ENCODE peak calls at places on chromosome 6, in five cellular contexts. A is mesenchymal stem cell, G is IMR-90, Q is H1, K is H9. Y is an unnamed sample.

GRCh38 chr6:166173292-166173951 is 5.8 kb upstream of the TBXT start:
- DNase-seq in A (no peak), G (no peak), Q (no peak), K (peak; percentile 82), Y (peak; percentile 94)

GRCh38 chr6:154479388-154480143 is 30.9 kb downstream of the CNKSR3 start:
- DNase-seq in A (peak; percentile 77), G (peak; percentile 67), Q (no peak), K (no peak), Y (no peak)

GRCh38 chr6:135182120-135182992 is 1.2 kb downstream of the MYB start:
- DNase-seq in A (peak; percentile 33), G (no peak), Q (peak; percentile 66), K (peak; percentile 42), Y (peak; percentile 24)

GRCh38 chr6:28345201-28345600 is 4.5 kb upstream of the ZKSCAN3 start:
- DNase-seq in A (no peak), G (no peak), Q (no peak), K (no peak), Y (no peak)

GRCh38 chr6:90656325-90656724 is 69.5 kb upstream of the MAP3K7 start:
- DNase-seq in A (no peak), G (no peak), Q (no peak), K (no peak), Y (no peak)

GRCh38 chr6:11080296-11080695 is 13.3 kb upstream of the SMIM13 start:
- DNase-seq in A (no peak), G (no peak), Q (no peak), K (no peak), Y (no peak)

GRCh38 chr6:151617539-151617938 is 123.7 kb downstream of the CCDC170 start:
- DNase-seq in A (no peak), G (no peak), Q (no peak), K (no peak), Y (no peak)

GRCh38 chr6:121917834-121918559 is 481.5 kb upstream of the HSF2 start:
- DNase-seq in A (no peak), G (peak; percentile 24), Q (no peak), K (no peak), Y (no peak)

GRCh38 chr6:150622941-150623874 is 23.5 kb downstream of the PLEKHG1 start:
- DNase-seq in A (no peak), G (no peak), Q (no peak), K (no peak), Y (no peak)

GRCh38 chr6:2450546-2450945 is 205.1 kb upstream of the GMDS start:
- DNase-seq in A (no peak), G (no peak), Q (no peak), K (no peak), Y (no peak)

GRCh38 chr6:111631930-111632460 is 26.3 kb upstream of the TRAF3IP2 start:
- DNase-seq in A (no peak), G (no peak), Q (peak; percentile 58), K (peak; percentile 66), Y (peak; percentile 51)

GRCh38 chr6:5597413-5597812 is 336.1 kb downstream of the FARS2 start:
- DNase-seq in A (no peak), G (no peak), Q (no peak), K (no peak), Y (no peak)

GRCh38 chr6:158926429-158926828 is 73.6 kb downstream of the RSPH3 start:
- DNase-seq in A (peak; percentile 47), G (peak; percentile 91), Q (no peak), K (no peak), Y (no peak)

GRCh38 chr6:2714359-2714895 is 36.3 kb downstream of the MYLK4 start:
- DNase-seq in A (peak; percentile 56), G (peak; percentile 97), Q (no peak), K (no peak), Y (no peak)

GRCh38 chr6:111521497-111522275 is 38.7 kb upstream of the REV3L start:
- DNase-seq in A (no peak), G (peak; percentile 61), Q (no peak), K (no peak), Y (no peak)

GRCh38 chr6:35876902-35877301 is 44.0 kb downstream of the SRPK1 start:
- DNase-seq in A (no peak), G (no peak), Q (no peak), K (no peak), Y (no peak)

GRCh38 chr6:165767228-165767627 is 104.2 kb upstream of the PDE10A start:
- DNase-seq in A (no peak), G (no peak), Q (no peak), K (no peak), Y (no peak)

GRCh38 chr6:1379026-1379809 is 10.2 kb upstream of the FOXF2 start:
- DNase-seq in A (no peak), G (no peak), Q (no peak), K (no peak), Y (no peak)
- H3K18ac ChIP-seq in A (no peak overlapping the region), G (no peak overlapping the region), Q (no peak overlapping the region), K (no peak overlapping the region), Y (no peak overlapping the region)

GRCh38 chr6:134176283-134176975 is 124.0 kb upstream of the SLC2A12 start:
- DNase-seq in A (peak; percentile 65), G (peak; percentile 37), Q (peak; percentile 74), K (peak; percentile 67), Y (peak; percentile 68)
- H3K18ac ChIP-seq in A (peak overlapping the region; percentile 89), G (peak overlapping the region; percentile 59), Q (peak overlapping the region; percentile 81), K (peak overlapping the region; percentile 31), Y (peak overlapping the region; percentile 99)

GRCh38 chr6:167424700-167425099 is 99.8 kb downstream of the TTLL2 start:
- DNase-seq in A (no peak), G (no peak), Q (no peak), K (no peak), Y (no peak)

GRCh38 chr6:167426620-167427019 is 101.7 kb downstream of the TTLL2 start:
- DNase-seq in A (peak; percentile 13), G (no peak), Q (no peak), K (no peak), Y (peak; percentile 22)

GRCh38 chr6:167422934-167423333 is 98.0 kb downstream of the TTLL2 start:
- DNase-seq in A (no peak), G (no peak), Q (no peak), K (peak; percentile 20), Y (no peak)

GRCh38 chr6:167426074-167426473 is 101.2 kb downstream of the TTLL2 start:
- DNase-seq in A (peak; percentile 40), G (no peak), Q (no peak), K (no peak), Y (no peak)

GRCh38 chr6:167424060-167424673 is 99.3 kb downstream of the TTLL2 start:
- DNase-seq in A (no peak), G (no peak), Q (no peak), K (peak; percentile 45), Y (peak; percentile 7)
- H3K18ac ChIP-seq in A (no peak overlapping the region), G (no peak overlapping the region), Q (no peak overlapping the region), K (no peak overlapping the region), Y (no peak overlapping the region)

GRCh38 chr6:63188828-63189227 is 22.4 kb upstream of the FKBP1C start:
- DNase-seq in A (no peak), G (no peak), Q (no peak), K (no peak), Y (no peak)
- H3K18ac ChIP-seq in A (no peak overlapping the region), G (no peak overlapping the region), Q (no peak overlapping the region), K (no peak overlapping the region), Y (no peak overlapping the region)

DNA sequence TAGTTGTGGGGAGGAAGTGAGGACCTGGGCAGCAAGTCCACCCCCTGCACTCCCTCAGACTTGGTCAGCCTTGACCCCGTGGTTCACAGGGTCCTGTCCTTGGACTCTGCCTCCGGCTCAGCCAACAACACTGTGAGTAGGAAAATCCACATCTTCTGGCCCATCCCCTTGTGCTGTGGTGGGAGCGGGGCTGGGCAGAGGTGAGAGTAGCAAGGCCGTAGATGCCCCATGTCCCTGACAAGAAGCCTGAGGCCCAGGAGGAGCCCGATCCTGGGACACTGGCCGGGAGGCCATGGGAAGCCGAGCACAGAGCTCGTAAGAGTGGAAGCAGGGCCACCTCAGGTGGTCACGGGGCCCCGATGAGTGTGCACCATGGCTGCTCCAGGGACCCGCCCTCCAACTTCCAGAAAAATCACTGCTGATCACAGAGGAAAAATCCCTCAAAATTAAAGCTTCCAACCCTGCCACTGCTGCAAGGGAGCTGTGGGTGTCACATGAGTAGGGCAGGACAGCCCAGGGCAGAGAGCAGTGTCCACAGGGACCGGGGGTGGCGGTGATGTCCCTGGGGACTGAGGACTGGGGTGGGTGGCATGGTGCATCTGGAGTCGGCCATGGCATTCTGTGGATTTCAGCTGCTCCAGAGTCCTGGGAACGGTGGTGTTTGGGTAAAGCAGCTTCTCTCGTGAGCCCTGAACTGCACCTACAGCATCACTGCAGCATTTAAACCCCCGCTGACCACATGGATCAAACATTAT is 189.4 kb downstream of the DLL1 start:
- DNase-seq in A (no peak), G (no peak), Q (peak; percentile 38), K (no peak), Y (no peak)
- H3K18ac ChIP-seq in A (no peak overlapping the region), G (no peak overlapping the region), Q (no peak overlapping the region), K (no peak overlapping the region), Y (no peak overlapping the region)

GRCh38 chr6:43294536-43294935 is 3.5 kb upstream of the SLC22A7 start:
- DNase-seq in A (no peak), G (no peak), Q (no peak), K (no peak), Y (no peak)

GRCh38 chr6:43296780-43297494 is 1.1 kb upstream of the SLC22A7 start:
- DNase-seq in A (no peak), G (no peak), Q (no peak), K (no peak), Y (no peak)

GRCh38 chr6:43299338-43300293 is 1.6 kb downstream of the SLC22A7 start:
- DNase-seq in A (no peak), G (no peak), Q (no peak), K (no peak), Y (no peak)

GRCh38 chr6:43298565-43299337 is 691 bp downstream of the SLC22A7 start:
- DNase-seq in A (no peak), G (no peak), Q (no peak), K (no peak), Y (no peak)

GRCh38 chr6:43297644-43298564 is at the start of gene SLC22A7:
- DNase-seq in A (no peak), G (no peak), Q (no peak), K (no peak), Y (no peak)
- H3K18ac ChIP-seq in A (no peak within 1 kb of the TSS), G (no peak within 1 kb of the TSS), Q (no peak within 1 kb of the TSS), K (no peak within 1 kb of the TSS), Y (no peak within 1 kb of the TSS)

GRCh38 chr6:24242924-24243323 is 114.9 kb downstream of the DCDC2 start:
- DNase-seq in A (no peak), G (no peak), Q (no peak), K (no peak), Y (no peak)
- H3K18ac ChIP-seq in A (no peak overlapping the region), G (no peak overlapping the region), Q (no peak overlapping the region), K (no peak overlapping the region), Y (no peak overlapping the region)

GRCh38 chr6:41497994-41498393 is 48.2 kb upstream of the FOXP4 start:
- DNase-seq in A (no peak), G (peak; percentile 72), Q (no peak), K (no peak), Y (no peak)
- H3K18ac ChIP-seq in A (no peak overlapping the region), G (no peak overlapping the region), Q (no peak overlapping the region), K (no peak overlapping the region), Y (no peak overlapping the region)

Y was measured in mesendoderm.